ENCODE peak calls at places on chromosomes 7 and 10, in seven cellular contexts. Y is BE2C; J is uterus; H is CD8-positive, alpha-beta memory T cell; G is transverse colon; M is RWPE2; S is hepatocyte. V is an unnamed sample.
A peak's percentile ranks its signal among the peaks of the same experiment; 100 is the strongest.

GRCh38 chr10:44878704-44879530 is 32.2 kb upstream of the TMEM72 start:
- DNase-seq in Y (peak; percentile 83), J (peak; percentile 90), H (peak; percentile 38), G (peak; percentile 86), M (no peak), S (peak; percentile 95), V (peak; percentile 88)

GRCh38 chr10:116080553-116080952 is 192.5 kb downstream of the GFRA1 start:
- DNase-seq in Y (no peak), J (no peak), H (no peak), G (no peak), M (no peak), S (no peak), V (no peak)

GRCh38 chr7:93620864-93621263 is 46.3 kb upstream of the CALCR start:
- DNase-seq in Y (no peak), J (no peak), H (no peak), G (no peak), M (no peak), S (no peak), V (no peak)

GRCh38 chr7:136036336-136036735 is 59.2 kb upstream of the MTPN start:
- DNase-seq in Y (no peak), J (no peak), H (no peak), G (no peak), M (no peak), S (no peak), V (no peak)

GRCh38 chr7:6636741-6637543 is at the start of gene ZNF316:
- DNase-seq in Y (peak; percentile 63), J (peak; percentile 69), H (peak; percentile 54), G (peak; percentile 64), M (peak; percentile 46), S (peak; percentile 81), V (peak; percentile 72)

GRCh38 chr7:17030559-17030958 is 148.8 kb upstream of the AGR3 start:
- DNase-seq in Y (no peak), J (no peak), H (no peak), G (no peak), M (no peak), S (no peak), V (no peak)

GRCh38 chr7:27708485-27708884 is 31.5 kb upstream of the TAX1BP1 start:
- DNase-seq in Y (no peak), J (no peak), H (no peak), G (no peak), M (no peak), S (no peak), V (no peak)

GRCh38 chr10:59708816-59709471 is 706 bp downstream of the SLC16A9 start:
- DNase-seq in Y (peak; percentile 37), J (peak; percentile 42), H (no peak), G (peak; percentile 49), M (no peak), S (peak; percentile 43), V (peak; percentile 21)

GRCh38 chr10:1454428-1454827 is 282.9 kb downstream of the ADARB2 start:
- DNase-seq in Y (no peak), J (no peak), H (no peak), G (no peak), M (no peak), S (no peak), V (no peak)

GRCh38 chr7:34031156-34031555 is 125.8 kb downstream of the BMPER start:
- DNase-seq in Y (no peak), J (no peak), H (no peak), G (no peak), M (no peak), S (no peak), V (no peak)

GRCh38 chr7:55498142-55498541 is 74.2 kb downstream of the VOPP1 start:
- DNase-seq in Y (no peak), J (no peak), H (peak; percentile 34), G (no peak), M (no peak), S (no peak), V (no peak)

GRCh38 chr7:137094-137861 is 55.1 kb upstream of the FAM20C start:
- DNase-seq in Y (no peak), J (no peak), H (no peak), G (peak; percentile 4), M (no peak), S (no peak), V (no peak)

GRCh38 chr7:47771990-47772360 is 176.3 kb downstream of the PKD1L1 start:
- DNase-seq in Y (no peak), J (no peak), H (no peak), G (no peak), M (no peak), S (no peak), V (no peak)

GRCh38 chr7:18860226-18860625 is 257.2 kb downstream of the TWIST1 start:
- DNase-seq in Y (no peak), J (no peak), H (no peak), G (no peak), M (no peak), S (no peak), V (no peak)

GRCh38 chr7:56105508-56105907 is 768 bp downstream of the CHCHD2 start:
- DNase-seq in Y (no peak), J (no peak), H (peak; percentile 6), G (peak; percentile 29), M (no peak), S (no peak), V (no peak)

GRCh38 chr10:28849821-28850220 is 172.5 kb downstream of the BAMBI start:
- DNase-seq in Y (no peak), J (no peak), H (no peak), G (no peak), M (no peak), S (no peak), V (no peak)

GRCh38 chr10:47360419-47361040 is 12.4 kb downstream of the RBP3 start:
- DNase-seq in Y (no peak), J (no peak), H (no peak), G (no peak), M (no peak), S (no peak), V (no peak)

GRCh38 chr7:127486654-127487053 is 94.1 kb upstream of the ZNF800 start:
- DNase-seq in Y (no peak), J (no peak), H (no peak), G (no peak), M (no peak), S (no peak), V (no peak)

GRCh38 chr7:506921-507622 is 12.6 kb downstream of the PDGFA start:
- DNase-seq in Y (no peak), J (no peak), H (no peak), G (peak; percentile 6), M (peak; percentile 36), S (no peak), V (peak; percentile 7)

DNA sequence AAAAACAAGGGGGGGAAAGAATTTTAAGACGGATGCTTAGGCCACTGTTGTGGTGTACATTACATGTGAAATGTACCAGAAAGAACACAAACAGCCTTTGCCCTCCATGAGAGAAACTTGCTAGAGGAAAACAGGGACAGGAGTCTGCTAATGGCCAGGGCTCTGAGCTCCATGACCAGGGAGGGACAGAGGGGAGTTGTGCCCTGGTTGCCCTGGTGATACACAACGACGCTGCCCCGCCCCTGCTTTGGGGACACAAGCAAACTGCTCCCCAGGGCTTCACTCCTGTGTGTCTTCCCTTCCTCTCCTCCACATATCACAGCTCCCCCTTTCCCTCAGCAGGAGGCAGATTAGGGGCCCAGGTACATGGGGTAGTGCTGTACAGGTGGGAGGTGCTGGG is 36.2 kb downstream of the AMPH start:
- DNase-seq in Y (no peak), J (no peak), H (no peak), G (no peak), M (no peak), S (no peak), V (no peak)
- H3K4me1 ChIP-seq in Y (no peaks in the 10 kb centered on the region), J (no peaks in the 10 kb centered on the region), H (no peaks in the 10 kb centered on the region), G (no peaks in the 10 kb centered on the region), M (no peaks in the 10 kb centered on the region), S (no peaks in the 10 kb centered on the region), V (no peaks in the 10 kb centered on the region)

GRCh38 chr10:103894454-103894853 is 23.5 kb downstream of the STN1 start:
- DNase-seq in Y (no peak), J (no peak), H (no peak), G (no peak), M (no peak), S (no peak), V (no peak)

GRCh38 chr10:103889121-103889720 is 28.8 kb downstream of the STN1 start:
- DNase-seq in Y (no peak), J (no peak), H (no peak), G (no peak), M (no peak), S (no peak), V (no peak)

GRCh38 chr10:103890688-103891087 is 27.3 kb downstream of the STN1 start:
- DNase-seq in Y (no peak), J (no peak), H (no peak), G (no peak), M (no peak), S (no peak), V (no peak)

GRCh38 chr10:103890194-103890658 is 27.8 kb downstream of the STN1 start:
- DNase-seq in Y (no peak), J (no peak), H (no peak), G (peak; percentile 86), M (peak; percentile 68), S (peak; percentile 79), V (peak; percentile 35)

DNA sequence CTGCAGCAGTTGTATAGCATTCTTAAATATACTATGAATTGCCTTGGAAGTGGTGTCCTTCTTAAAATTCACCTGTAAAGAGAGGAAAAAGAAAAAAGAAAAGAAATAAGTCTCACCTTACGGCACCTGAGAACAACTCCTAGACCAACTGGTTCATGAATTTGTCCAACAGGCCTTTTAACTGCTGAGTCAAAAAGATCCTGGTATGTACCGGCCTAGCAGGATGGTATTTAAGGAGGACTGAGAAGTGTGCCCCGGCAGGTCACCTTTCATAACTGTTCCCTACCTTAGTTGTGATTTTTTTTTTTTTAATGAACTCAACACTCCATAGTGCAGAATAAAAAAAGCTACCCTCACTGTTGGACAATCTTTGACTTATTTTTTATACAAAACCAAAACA is 25.8 kb downstream of the STN1 start:
- DNase-seq in Y (no peak), J (no peak), H (no peak), G (no peak), M (no peak), S (no peak), V (no peak)
- H3K4me1 ChIP-seq in Y (peaks cover 11% of the 10 kb centered on the region), J (no peaks in the 10 kb centered on the region), H (peaks cover 27% of the 10 kb centered on the region), G (peaks cover 65% of the 10 kb centered on the region), M (peaks cover 50% of the 10 kb centered on the region), S (peaks cover 41% of the 10 kb centered on the region), V (peaks cover 92% of the 10 kb centered on the region)

GRCh38 chr7:117495313-117495712 is 15.5 kb downstream of the CFTR start:
- DNase-seq in Y (no peak), J (no peak), H (no peak), G (no peak), M (no peak), S (no peak), V (no peak)
- H3K4me1 ChIP-seq in Y (no peaks in the 10 kb centered on the region), J (no peaks in the 10 kb centered on the region), H (no peaks in the 10 kb centered on the region), G (peaks cover 21% of the 10 kb centered on the region), M (no peaks in the 10 kb centered on the region), S (peaks cover 10% of the 10 kb centered on the region), V (no peaks in the 10 kb centered on the region)

GRCh38 chr10:30970760-30971460 is 60.8 kb downstream of the ZNF438 start:
- DNase-seq in Y (no peak), J (no peak), H (no peak), G (no peak), M (no peak), S (no peak), V (no peak)

GRCh38 chr10:30974773-30975386 is 56.8 kb downstream of the ZNF438 start:
- DNase-seq in Y (no peak), J (no peak), H (no peak), G (no peak), M (no peak), S (no peak), V (no peak)

GRCh38 chr10:30977385-30977784 is 54.3 kb downstream of the ZNF438 start:
- DNase-seq in Y (no peak), J (no peak), H (no peak), G (no peak), M (no peak), S (no peak), V (no peak)

GRCh38 chr10:30974355-30974754 is 57.3 kb downstream of the ZNF438 start:
- DNase-seq in Y (no peak), J (no peak), H (no peak), G (no peak), M (no peak), S (no peak), V (no peak)

GRCh38 chr10:30973737-30974136 is 57.9 kb downstream of the ZNF438 start:
- DNase-seq in Y (no peak), J (no peak), H (no peak), G (no peak), M (no peak), S (no peak), V (no peak)
- H3K4me1 ChIP-seq in Y (no peaks in the 10 kb centered on the region), J (no peaks in the 10 kb centered on the region), H (no peaks in the 10 kb centered on the region), G (peaks cover 5% of the 10 kb centered on the region), M (no peaks in the 10 kb centered on the region), S (peaks cover 5% of the 10 kb centered on the region), V (peaks cover 62% of the 10 kb centered on the region)